ENCODE peak calls at places on chromosomes 7 and 10, in five cellular contexts. One of them, this sample, is unnamed.

GRCh38 chr10:84825330-84825729 is 496.9 kb downstream of the CCSER2 start:
- DNase-seq in thyroid gland: peak
- DNase-seq in ovary: no peak
- DNase-seq in K562: no peak
- DNase-seq in AG04449: peak
- DNase-seq in this sample: no peak

GRCh38 chr7:49166441-49166840 is 242.1 kb downstream of the CDC14C start:
- DNase-seq in thyroid gland: no peak
- DNase-seq in ovary: no peak
- DNase-seq in K562: no peak
- DNase-seq in AG04449: no peak
- DNase-seq in this sample: peak

GRCh38 chr10:17831326-17831725 is 22.2 kb downstream of the MRC1 start:
- DNase-seq in thyroid gland: no peak
- DNase-seq in ovary: no peak
- DNase-seq in K562: no peak
- DNase-seq in AG04449: no peak
- DNase-seq in this sample: no peak

GRCh38 chr10:31927597-31928530 is 767 bp downstream of the ARHGAP12 start:
- DNase-seq in thyroid gland: peak
- DNase-seq in ovary: peak
- DNase-seq in K562: peak
- DNase-seq in AG04449: no peak
- DNase-seq in this sample: peak

GRCh38 chr10:107160866-107161265 is 3.6 kb downstream of the SORCS1 start:
- DNase-seq in thyroid gland: no peak
- DNase-seq in ovary: no peak
- DNase-seq in K562: no peak
- DNase-seq in AG04449: no peak
- DNase-seq in this sample: no peak

GRCh38 chr7:117484988-117485655 is 5.3 kb downstream of the CFTR start:
- DNase-seq in thyroid gland: no peak
- DNase-seq in ovary: no peak
- DNase-seq in K562: no peak
- DNase-seq in AG04449: no peak
- DNase-seq in this sample: no peak

GRCh38 chr7:150620617-150621371 is 11.4 kb downstream of the GIMAP6 start:
- DNase-seq in thyroid gland: no peak
- DNase-seq in ovary: no peak
- DNase-seq in K562: no peak
- DNase-seq in AG04449: no peak
- DNase-seq in this sample: no peak

GRCh38 chr7:13541326-13541725 is 448.1 kb downstream of the ETV1 start:
- DNase-seq in thyroid gland: no peak
- DNase-seq in ovary: no peak
- DNase-seq in K562: no peak
- DNase-seq in AG04449: no peak
- DNase-seq in this sample: no peak

GRCh38 chr7:16367115-16367514 is 54.2 kb downstream of the CRPPA start:
- DNase-seq in thyroid gland: no peak
- DNase-seq in ovary: no peak
- DNase-seq in K562: no peak
- DNase-seq in AG04449: no peak
- DNase-seq in this sample: no peak

GRCh38 chr10:74900297-74900696 is 73.9 kb downstream of the KAT6B start:
- DNase-seq in thyroid gland: no peak
- DNase-seq in ovary: no peak
- DNase-seq in K562: no peak
- DNase-seq in AG04449: no peak
- DNase-seq in this sample: no peak

GRCh38 chr10:124225468-124226270 is 132.3 kb upstream of the CHST15 start:
- DNase-seq in thyroid gland: no peak
- DNase-seq in ovary: no peak
- DNase-seq in K562: no peak
- DNase-seq in AG04449: no peak
- DNase-seq in this sample: no peak

GRCh38 chr7:32116436-32116835 is 46.2 kb upstream of the PDE1C start:
- DNase-seq in thyroid gland: no peak
- DNase-seq in ovary: no peak
- DNase-seq in K562: no peak
- DNase-seq in AG04449: no peak
- DNase-seq in this sample: no peak

GRCh38 chr10:82874671-82875070 is 999.7 kb downstream of the NRG3 start:
- DNase-seq in thyroid gland: no peak
- DNase-seq in ovary: no peak
- DNase-seq in K562: no peak
- DNase-seq in AG04449: no peak
- DNase-seq in this sample: no peak

GRCh38 chr7:44101966-44102845 is 1.9 kb upstream of the AEBP1 start:
- DNase-seq in thyroid gland: peak
- DNase-seq in ovary: no peak
- DNase-seq in K562: no peak
- DNase-seq in AG04449: no peak
- DNase-seq in this sample: no peak

GRCh38 chr10:72951760-72952159 is 2.8 kb downstream of the PLA2G12B start:
- DNase-seq in thyroid gland: no peak
- DNase-seq in ovary: no peak
- DNase-seq in K562: no peak
- DNase-seq in AG04449: no peak
- DNase-seq in this sample: no peak

GRCh38 chr10:71035511-71036278 is 147.3 kb upstream of the PCBD1 start:
- DNase-seq in thyroid gland: no peak
- DNase-seq in ovary: no peak
- DNase-seq in K562: no peak
- DNase-seq in AG04449: no peak
- DNase-seq in this sample: no peak

GRCh38 chr7:117269895-117270294 is 53.0 kb downstream of the WNT2 start:
- DNase-seq in thyroid gland: no peak
- DNase-seq in ovary: no peak
- DNase-seq in K562: no peak
- DNase-seq in AG04449: peak
- DNase-seq in this sample: no peak

GRCh38 chr10:118568327-118568848 is 27.1 kb downstream of the PRLHR start:
- DNase-seq in thyroid gland: peak
- DNase-seq in ovary: no peak
- DNase-seq in K562: peak
- DNase-seq in AG04449: no peak
- DNase-seq in this sample: peak

GRCh38 chr10:132512693-132513345 is 24.8 kb upstream of the INPP5A start:
- DNase-seq in thyroid gland: no peak
- DNase-seq in ovary: no peak
- DNase-seq in K562: no peak
- DNase-seq in AG04449: no peak
- DNase-seq in this sample: no peak

GRCh38 chr7:12570529-12571461 is at the start of gene SCIN:
- DNase-seq in thyroid gland: peak
- DNase-seq in ovary: no peak
- DNase-seq in K562: no peak
- DNase-seq in AG04449: no peak
- DNase-seq in this sample: peak

GRCh38 chr7:148882668-148883232 is 1.3 kb downstream of the EZH2 start:
- DNase-seq in thyroid gland: no peak
- DNase-seq in ovary: no peak
- DNase-seq in K562: no peak
- DNase-seq in AG04449: no peak
- DNase-seq in this sample: no peak

GRCh38 chr10:80410122-80410521 is 1.8 kb downstream of the PRXL2A start:
- DNase-seq in thyroid gland: no peak
- DNase-seq in ovary: no peak
- DNase-seq in K562: no peak
- DNase-seq in AG04449: no peak
- DNase-seq in this sample: no peak

GRCh38 chr10:77456414-77456813 is 181.2 kb downstream of the KCNMA1 start:
- DNase-seq in thyroid gland: no peak
- DNase-seq in ovary: no peak
- DNase-seq in K562: no peak
- DNase-seq in AG04449: no peak
- DNase-seq in this sample: no peak

GRCh38 chr7:103680161-103681144 is 234.4 kb upstream of the SLC26A5 start:
- DNase-seq in thyroid gland: no peak
- DNase-seq in ovary: no peak
- DNase-seq in K562: no peak
- DNase-seq in AG04449: no peak
- DNase-seq in this sample: no peak

GRCh38 chr7:45001138-45001694 is 1.2 kb downstream of the CCM2 start:
- DNase-seq in thyroid gland: peak
- DNase-seq in ovary: no peak
- DNase-seq in K562: peak
- DNase-seq in AG04449: no peak
- DNase-seq in this sample: peak

GRCh38 chr10:35545878-35546631 is 59.1 kb upstream of the GJD4 start:
- DNase-seq in thyroid gland: no peak
- DNase-seq in ovary: no peak
- DNase-seq in K562: no peak
- DNase-seq in AG04449: no peak
- DNase-seq in this sample: no peak

GRCh38 chr7:151104411-151105235 is 18.3 kb downstream of the AGAP3 start:
- DNase-seq in thyroid gland: no peak
- DNase-seq in ovary: no peak
- DNase-seq in K562: no peak
- DNase-seq in AG04449: peak
- DNase-seq in this sample: peak

GRCh38 chr10:93462881-93463280 is 19.3 kb downstream of the MYOF start:
- DNase-seq in thyroid gland: no peak
- DNase-seq in ovary: no peak
- DNase-seq in K562: no peak
- DNase-seq in AG04449: no peak
- DNase-seq in this sample: no peak

GRCh38 chr10:90193240-90193985 is 492.0 kb downstream of the KIF20B start:
- DNase-seq in thyroid gland: no peak
- DNase-seq in ovary: no peak
- DNase-seq in K562: no peak
- DNase-seq in AG04449: peak
- DNase-seq in this sample: no peak

GRCh38 chr7:113629244-113629643 is 289.6 kb downstream of the PPP1R3A start:
- DNase-seq in thyroid gland: no peak
- DNase-seq in ovary: no peak
- DNase-seq in K562: no peak
- DNase-seq in AG04449: no peak
- DNase-seq in this sample: no peak

GRCh38 chr10:61951144-61951483 is 49.6 kb downstream of the ARID5B start:
- DNase-seq in thyroid gland: no peak
- DNase-seq in ovary: no peak
- DNase-seq in K562: no peak
- DNase-seq in AG04449: no peak
- DNase-seq in this sample: no peak

GRCh38 chr10:30384791-30385201 is 35.7 kb upstream of the MTPAP start:
- DNase-seq in thyroid gland: peak
- DNase-seq in ovary: no peak
- DNase-seq in K562: no peak
- DNase-seq in AG04449: no peak
- DNase-seq in this sample: peak

GRCh38 chr7:1087952-1088920 is at the start of gene GPER1:
- DNase-seq in thyroid gland: peak
- DNase-seq in ovary: peak
- DNase-seq in K562: no peak
- DNase-seq in AG04449: no peak
- DNase-seq in this sample: peak
- H3K4me3 ChIP-seq in thyroid gland: no peak
- H3K4me3 ChIP-seq in ovary: peak
- H3K4me3 ChIP-seq in K562: peak
- H3K4me3 ChIP-seq in AG04449: peak
- H3K4me3 ChIP-seq in this sample: no peak

DNA sequence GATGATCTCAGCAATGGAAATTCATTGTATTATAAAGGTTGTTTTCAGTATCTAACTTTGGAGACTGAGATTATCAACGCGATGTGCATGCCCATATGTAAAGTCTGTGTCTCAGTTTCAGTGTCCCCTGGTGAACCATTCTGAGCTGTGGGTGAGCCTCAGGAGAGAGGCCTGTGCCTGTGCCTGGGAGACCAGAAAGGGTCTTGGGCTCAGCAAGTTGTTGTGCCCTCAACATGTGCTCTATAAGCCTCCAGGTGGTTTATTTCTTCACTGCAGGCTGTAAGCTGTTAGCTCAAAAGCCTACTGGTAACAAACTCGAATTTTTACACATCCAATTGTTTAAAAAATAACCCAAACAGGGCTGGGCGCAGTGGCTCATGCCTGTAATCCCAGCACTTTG is 151.9 kb downstream of the PKD1L1 start:
- DNase-seq in thyroid gland: no peak
- DNase-seq in ovary: no peak
- DNase-seq in K562: no peak
- DNase-seq in AG04449: no peak
- DNase-seq in this sample: no peak
- H3K4me3 ChIP-seq in thyroid gland: no peak
- H3K4me3 ChIP-seq in ovary: no peak
- H3K4me3 ChIP-seq in K562: no peak
- H3K4me3 ChIP-seq in AG04449: peak
- H3K4me3 ChIP-seq in this sample: no peak

DNA sequence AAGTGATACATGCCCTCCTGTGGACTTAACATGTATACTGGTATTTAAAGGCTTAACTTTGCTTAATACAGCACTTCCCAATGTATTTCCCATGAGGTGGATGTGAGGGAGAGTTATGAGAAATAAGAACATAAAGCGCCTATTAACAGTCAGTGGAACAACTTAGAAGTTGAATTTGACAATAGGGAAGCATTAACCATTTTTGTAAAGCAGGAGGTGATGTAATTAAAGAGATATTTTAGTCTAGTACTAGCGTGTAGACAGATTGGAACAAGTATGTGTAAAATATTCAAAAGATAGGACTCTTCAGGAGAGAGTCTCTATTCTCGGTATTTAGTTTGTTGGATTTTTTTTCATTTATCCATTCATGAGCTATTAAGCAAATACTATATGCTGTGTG is 322.5 kb downstream of the GPR158 start:
- DNase-seq in thyroid gland: no peak
- DNase-seq in ovary: no peak
- DNase-seq in K562: no peak
- DNase-seq in AG04449: no peak
- DNase-seq in this sample: no peak
- H3K4me3 ChIP-seq in thyroid gland: no peak
- H3K4me3 ChIP-seq in ovary: no peak
- H3K4me3 ChIP-seq in K562: no peak
- H3K4me3 ChIP-seq in AG04449: no peak
- H3K4me3 ChIP-seq in this sample: no peak

GRCh38 chr10:117532003-117532385 is 10.6 kb upstream of the EMX2 start:
- DNase-seq in thyroid gland: no peak
- DNase-seq in ovary: no peak
- DNase-seq in K562: no peak
- DNase-seq in AG04449: no peak
- DNase-seq in this sample: no peak
- H3K4me3 ChIP-seq in thyroid gland: no peak
- H3K4me3 ChIP-seq in ovary: peak
- H3K4me3 ChIP-seq in K562: no peak
- H3K4me3 ChIP-seq in AG04449: no peak
- H3K4me3 ChIP-seq in this sample: no peak

This sample was measured in H7.